ENCODE peak calls at places on chromosomes 7 and 10, in four cellular contexts. G is transverse colon, N is esophagus muscularis mucosa, I is GM23338. O is an unnamed sample.
A peak's percentile ranks its signal among the peaks of the same experiment; 100 is the strongest.

GRCh38 chr10:51269816-51270215 is 195.5 kb downstream of the PRKG1 start:
- DNase-seq in G (no peak), N (no peak), I (no peak), O (no peak)

GRCh38 chr10:42783181-42783549 is 570 bp downstream of the BMS1 start:
- DNase-seq in G (peak; percentile 15), N (no peak), I (no peak), O (no peak)

GRCh38 chr7:38700111-38700510 is 68.9 kb upstream of the AMPH start:
- DNase-seq in G (no peak), N (no peak), I (no peak), O (no peak)

GRCh38 chr10:124217031-124217430 is 123.6 kb upstream of the CHST15 start:
- DNase-seq in G (no peak), N (no peak), I (no peak), O (no peak)

GRCh38 chr10:132690821-132691610 is 94.9 kb downstream of the NKX6-2 start:
- DNase-seq in G (no peak), N (no peak), I (no peak), O (no peak)

GRCh38 chr10:23432161-23432560 is 6.7 kb upstream of the OTUD1 start:
- DNase-seq in G (peak; percentile 46), N (no peak), I (no peak), O (no peak)

GRCh38 chr7:15459018-15459621 is 102.7 kb downstream of the AGMO start:
- DNase-seq in G (no peak), N (no peak), I (no peak), O (no peak)

GRCh38 chr7:84264341-84264740 is 69.8 kb upstream of the SEMA3A start:
- DNase-seq in G (no peak), N (no peak), I (no peak), O (no peak)

GRCh38 chr7:87110778-87111177 is 41.5 kb upstream of the DMTF1 start:
- DNase-seq in G (no peak), N (no peak), I (no peak), O (no peak)

GRCh38 chr7:100867040-100867795 is at the start of gene TRIP6:
- DNase-seq in G (peak; percentile 87), N (peak; percentile 97), I (peak; percentile 95), O (no peak)

GRCh38 chr7:75055830-75056431 is 17.7 kb downstream of the RCC1L start:
- DNase-seq in G (no peak), N (no peak), I (no peak), O (no peak)

GRCh38 chr7:132576723-132577089 is 436 bp upstream of the PLXNA4 start:
- DNase-seq in G (no peak), N (no peak), I (peak; percentile 14), O (no peak)

GRCh38 chr7:108016841-108017775 is 14.1 kb upstream of the LAMB1 start:
- DNase-seq in G (no peak), N (peak; percentile 72), I (peak; percentile 46), O (no peak)

GRCh38 chr7:130667593-130668257 is 823 bp downstream of the COPG2 start:
- DNase-seq in G (no peak), N (peak; percentile 39), I (peak; percentile 31), O (no peak)

GRCh38 chr10:101682172-101682825 is 12.7 kb downstream of the FBXW4 start:
- DNase-seq in G (no peak), N (no peak), I (no peak), O (no peak)
- TF ChIP-seq POLR2AphosphoS5 in G (no peak), N (no peak), I (no peak), O (no peak)

GRCh38 chr7:7395785-7396184 is 139.9 kb downstream of the COL28A1 start:
- DNase-seq in G (no peak), N (no peak), I (no peak), O (no peak)
- TF ChIP-seq POLR2AphosphoS5 in G (no peak), N (no peak), I (no peak), O (no peak)

DNA sequence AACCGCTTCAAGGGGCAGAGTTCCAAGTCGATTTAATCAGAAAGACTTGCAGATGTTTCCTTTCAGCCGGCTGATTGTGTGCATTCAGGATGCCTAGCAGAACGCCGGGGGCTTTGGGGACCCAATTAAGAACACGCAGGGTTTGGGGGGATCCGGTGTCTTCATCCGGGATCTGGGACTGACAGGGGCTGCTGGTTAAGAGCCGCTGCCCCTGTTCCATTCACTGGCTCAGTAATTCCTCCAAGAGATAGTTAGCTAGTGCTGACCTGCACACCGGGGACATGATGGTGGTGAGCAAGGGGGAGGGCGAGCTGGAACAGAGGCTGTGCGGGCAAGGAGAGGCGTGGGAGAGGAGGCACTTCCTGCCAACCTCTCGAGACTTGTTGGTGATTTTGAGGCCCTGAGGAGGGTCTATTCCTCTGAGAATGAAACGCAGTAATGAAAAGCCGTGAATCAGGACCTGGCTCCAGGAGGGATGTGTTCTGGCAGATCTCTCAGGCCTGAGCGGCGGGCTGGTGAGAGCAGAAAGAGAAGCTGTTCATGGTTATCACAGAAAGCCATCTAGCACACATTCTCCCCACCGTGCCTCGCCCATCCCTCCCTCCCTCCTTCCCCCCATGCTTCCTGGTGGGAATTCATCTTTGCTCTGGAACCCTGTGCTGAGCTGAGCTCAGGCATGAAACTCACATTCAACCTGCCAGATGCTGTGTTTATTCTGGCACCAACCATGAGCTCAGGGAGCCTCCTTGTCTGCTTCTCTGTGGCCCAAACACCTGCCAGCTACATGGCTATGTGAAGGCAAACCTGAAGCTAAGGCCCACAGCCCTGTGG is 151.9 kb downstream of the CCDC3 start:
- DNase-seq in G (no peak), N (no peak), I (no peak), O (no peak)
- TF ChIP-seq POLR2AphosphoS5 in G (no peak), N (no peak), I (no peak), O (no peak)

GRCh38 chr7:23531794-23532489 is at the start of gene TRA2A:
- DNase-seq in G (peak; percentile 98), N (peak; percentile 99), I (peak; percentile 97), O (peak; percentile 86)

GRCh38 chr7:23529262-23529859 is 2.4 kb downstream of the TRA2A start:
- DNase-seq in G (no peak), N (peak; percentile 83), I (no peak), O (no peak)

GRCh38 chr7:23533160-23533559 is 1.4 kb upstream of the TRA2A start:
- DNase-seq in G (no peak), N (peak; percentile 19), I (no peak), O (no peak)

GRCh38 chr7:23530355-23530754 is 1.4 kb downstream of the TRA2A start:
- DNase-seq in G (no peak), N (peak; percentile 77), I (peak; percentile 71), O (no peak)

GRCh38 chr7:23530901-23531793 is 634 bp downstream of the TRA2A start:
- DNase-seq in G (peak; percentile 50), N (peak; percentile 92), I (peak; percentile 76), O (no peak)
- TF ChIP-seq POLR2AphosphoS5 in G (peak; percentile 64), N (peak; percentile 77), I (no peak), O (no peak)

O was measured in GM12878.